ENCODE peak calls at places on chromosomes 6 and 20, in eight cellular contexts. X is heart left ventricle, W is NB4, G is psoas muscle, L is IMR-90, H is astrocyte of the spinal cord, U is fibroblast of pulmonary artery, D is mucosa of descending colon. O is an unnamed sample.

GRCh38 chr6:90105766-90106165 is 190.9 kb downstream of the BACH2 start:
- DNase-seq in H (no peak), L (no peak), G (no peak), D (no peak), X (no peak), U (peak), W (peak), O (no peak)

GRCh38 chr6:77178821-77179220 is 284.5 kb downstream of the HTR1B start:
- DNase-seq in G (no peak), H (peak), D (no peak), W (no peak), U (peak), X (no peak), L (peak), O (no peak)

GRCh38 chr6:110140650-110141049 is 38.8 kb downstream of the WASF1 start:
- DNase-seq in L (peak), W (no peak), G (no peak), U (peak), X (no peak), D (no peak), H (peak), O (no peak)

GRCh38 chr20:23116301-23117089 is 30.4 kb upstream of the CD93 start:
- DNase-seq in W (peak), U (peak), D (no peak), H (no peak), L (peak), G (no peak), X (no peak), O (no peak)

GRCh38 chr6:116553451-116553850 is at the start of gene CALHM4:
- DNase-seq in G (no peak), H (no peak), U (no peak), L (no peak), X (no peak), D (no peak), W (no peak), O (no peak)

GRCh38 chr6:163671791-163672190 is 257.3 kb downstream of the QKI start:
- DNase-seq in H (no peak), G (no peak), W (no peak), X (no peak), L (no peak), D (no peak), U (no peak), O (no peak)

GRCh38 chr6:106477158-106477557 is 116.6 kb downstream of the CRYBG1 start:
- DNase-seq in W (peak), D (no peak), L (no peak), U (no peak), G (no peak), H (no peak), X (no peak), O (no peak)

GRCh38 chr6:26478985-26479278 is 21.2 kb upstream of the BTN1A1 start:
- DNase-seq in W (no peak), H (no peak), L (no peak), U (no peak), X (no peak), G (no peak), D (no peak), O (no peak)

GRCh38 chr20:19911810-19912382 is 105.3 kb upstream of the NAA20 start:
- DNase-seq in D (no peak), L (no peak), U (no peak), X (no peak), W (no peak), G (no peak), H (no peak), O (no peak)

GRCh38 chr6:134363323-134364039 is 45.6 kb upstream of the SGK1 start:
- DNase-seq in X (no peak), D (no peak), H (peak), U (peak), L (peak), G (no peak), W (no peak), O (peak)

GRCh38 chr6:38039497-38039896 is 220.0 kb downstream of the ZFAND3 start:
- DNase-seq in W (no peak), U (no peak), X (no peak), D (no peak), H (no peak), G (no peak), L (peak), O (no peak)

GRCh38 chr6:444653-445275 is 53.2 kb downstream of the IRF4 start:
- DNase-seq in L (no peak), U (no peak), X (no peak), W (no peak), D (no peak), G (no peak), H (no peak), O (no peak)

GRCh38 chr6:89050155-89050554 is 30.4 kb upstream of the PNRC1 start:
- DNase-seq in W (no peak), G (peak), L (peak), D (no peak), U (peak), X (peak), H (no peak), O (no peak)

GRCh38 chr20:57708694-57709673 is 831 bp downstream of the PMEPA1 start:
- DNase-seq in D (peak), L (peak), H (no peak), W (no peak), G (peak), X (peak), U (peak), O (no peak)

GRCh38 chr20:658731-659291 is 5.8 kb upstream of the SRXN1 start:
- DNase-seq in G (no peak), U (no peak), W (no peak), X (no peak), L (no peak), H (no peak), D (no peak), O (no peak)

GRCh38 chr6:7730852-7731251 is 5.0 kb downstream of the BMP6 start:
- DNase-seq in D (no peak), W (no peak), G (no peak), H (peak), L (peak), X (no peak), U (peak), O (peak)

GRCh38 chr6:166494757-166495486 is 91.6 kb downstream of the RAMACL start:
- DNase-seq in W (no peak), U (no peak), H (no peak), L (no peak), D (no peak), X (no peak), G (no peak), O (no peak)

GRCh38 chr6:110328231-110328630 is 29.9 kb downstream of the METTL24 start:
- DNase-seq in H (peak), U (peak), L (peak), X (no peak), G (no peak), W (no peak), D (no peak), O (no peak)

GRCh38 chr20:2671977-2672376 is 8.0 kb upstream of the IDH3B start:
- DNase-seq in X (peak), H (no peak), L (no peak), U (no peak), G (no peak), W (peak), D (no peak), O (no peak)

GRCh38 chr6:39203398-39203797 is 25.9 kb downstream of the KCNK5 start:
- DNase-seq in W (no peak), H (no peak), L (no peak), G (no peak), D (no peak), X (no peak), U (no peak), O (no peak)

GRCh38 chr6:10419749-10420545 is 5.1 kb upstream of the TFAP2A start:
- DNase-seq in X (no peak), G (no peak), U (no peak), W (peak), H (no peak), L (no peak), D (no peak), O (no peak)

GRCh38 chr20:4592316-4593148 is 129.2 kb upstream of the PRND start:
- DNase-seq in U (peak), W (peak), X (peak), L (no peak), D (peak), H (peak), G (peak), O (no peak)

GRCh38 chr6:117548797-117549301 is 53.5 kb downstream of the GOPC start:
- DNase-seq in U (peak), X (no peak), H (peak), L (peak), D (no peak), W (no peak), G (no peak), O (peak)

GRCh38 chr6:136987526-136987925 is 57.2 kb downstream of the IL20RA start:
- DNase-seq in X (no peak), U (no peak), G (no peak), W (no peak), L (no peak), H (no peak), D (no peak), O (no peak)

GRCh38 chr20:61708891-61709290 is 356.8 kb downstream of the TAF4 start:
- DNase-seq in H (no peak), L (no peak), X (no peak), W (no peak), D (no peak), G (no peak), U (no peak), O (no peak)

GRCh38 chr6:47648031-47648430 is 50.3 kb upstream of the ADGRF4 start:
- DNase-seq in U (no peak), G (no peak), X (no peak), L (no peak), W (no peak), D (no peak), H (no peak), O (no peak)

GRCh38 chr6:144064831-144065668 is 30.3 kb downstream of the SF3B5 start:
- DNase-seq in D (peak), U (no peak), W (no peak), H (no peak), G (no peak), L (no peak), X (no peak), O (no peak)

GRCh38 chr6:24777227-24777626 is 2.5 kb downstream of the GMNN start:
- DNase-seq in H (no peak), D (no peak), U (no peak), L (no peak), G (no peak), X (no peak), W (no peak), O (no peak)
- H3K4me3 ChIP-seq in H (no peak), D (no peak), U (peak), L (no peak), G (no peak), X (no peak), W (peak), O (no peak)

GRCh38 chr20:12203399-12203798 is 285.7 kb downstream of the BTBD3 start:
- DNase-seq in W (no peak), X (no peak), H (no peak), L (no peak), G (no peak), D (no peak), U (no peak), O (no peak)

GRCh38 chr20:12210591-12210990 is 292.9 kb downstream of the BTBD3 start:
- DNase-seq in D (no peak), H (no peak), X (no peak), W (no peak), G (no peak), U (no peak), L (no peak), O (no peak)

GRCh38 chr20:12203981-12204380 is 286.3 kb downstream of the BTBD3 start:
- DNase-seq in L (no peak), U (no peak), H (no peak), D (no peak), W (no peak), X (no peak), G (no peak), O (no peak)

DNA sequence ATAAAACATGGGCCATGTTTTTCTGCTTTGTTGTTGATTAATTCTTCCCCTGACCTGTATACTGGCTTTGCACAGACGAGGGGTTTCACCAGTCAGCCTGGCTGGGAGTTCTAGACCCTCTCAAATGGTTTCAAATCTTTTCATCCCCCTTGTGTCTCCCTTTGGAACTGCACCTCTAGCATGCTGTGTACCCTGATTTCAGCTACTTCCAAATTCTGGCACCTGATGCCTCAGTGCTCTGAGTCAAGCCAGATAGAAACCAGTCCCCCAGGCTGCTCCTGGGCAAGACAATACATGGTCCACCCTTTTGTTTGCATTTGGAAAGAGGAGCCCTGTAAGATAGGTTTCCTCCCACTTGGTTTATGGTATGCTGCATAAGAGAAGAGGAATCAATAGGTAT is 290.2 kb downstream of the BTBD3 start:
- DNase-seq in U (peak), X (no peak), W (peak), L (peak), D (no peak), G (no peak), H (peak), O (peak)
- TF ChIP-seq CTCF in U (peak), X (peak), W (peak), L (peak), D (peak), G (peak), H (peak), O (peak)

GRCh38 chr6:95841560-95841959 is 174.2 kb upstream of the FUT9 start:
- DNase-seq in L (no peak), U (no peak), W (no peak), X (no peak), H (no peak), G (no peak), D (no peak), O (no peak)
- H3K4me3 ChIP-seq in L (no peak), U (no peak), W (no peak), X (no peak), H (no peak), G (no peak), D (no peak), O (no peak)

GRCh38 chr20:15708984-15709598 is 864.2 kb downstream of the KIF16B start:
- DNase-seq in D (peak), G (no peak), U (peak), X (peak), H (no peak), W (peak), L (no peak), O (no peak)
- TF ChIP-seq CTCF in D (no peak), G (peak), U (peak), X (peak), H (peak), W (peak), L (peak), O (peak)

DNA sequence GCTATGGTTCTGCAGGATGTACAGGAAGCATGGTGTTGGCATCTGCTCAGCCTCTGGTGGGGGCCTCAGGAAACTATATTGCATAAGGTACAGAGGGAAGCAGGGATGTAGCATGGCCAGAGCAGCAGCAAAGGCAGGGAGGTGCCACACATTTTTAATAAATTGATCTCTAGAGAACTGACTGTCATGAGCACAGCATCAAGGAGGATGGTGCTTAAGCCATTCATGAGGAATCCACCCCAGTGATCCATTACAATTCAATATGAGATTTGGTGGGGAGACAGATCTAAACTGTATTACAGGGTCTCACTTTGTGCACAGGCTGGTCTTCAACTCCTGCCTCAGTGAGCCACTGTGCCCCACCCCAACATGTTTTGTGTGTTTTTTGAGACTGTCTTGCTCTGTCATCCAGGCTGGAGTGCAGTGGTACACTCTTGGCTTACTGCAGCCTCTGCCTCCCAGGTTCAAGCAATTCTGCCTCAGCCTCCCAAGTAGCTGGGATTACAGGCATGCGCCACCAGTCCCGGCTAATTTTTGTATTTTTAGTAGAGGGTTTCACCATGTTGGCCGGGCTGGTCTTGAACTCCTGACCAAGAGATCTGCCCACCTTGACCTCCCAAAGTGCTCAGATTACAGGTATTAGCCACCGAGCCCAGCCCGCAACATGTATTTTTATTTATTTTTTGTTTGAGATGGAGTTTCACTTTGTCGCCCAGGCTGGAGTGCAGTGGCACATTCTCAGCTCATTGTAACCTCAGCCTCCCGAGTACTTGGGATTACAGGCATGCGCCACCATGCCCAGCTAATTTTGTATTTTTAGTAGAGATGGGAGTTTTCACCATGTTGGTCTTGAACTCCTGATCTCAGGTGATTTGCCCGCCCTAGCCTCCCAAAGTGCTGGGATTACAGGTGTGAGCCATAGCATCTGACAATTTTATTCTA is 10.3 kb downstream of the HSPA1B start:
- DNase-seq in L (no peak), H (no peak), U (peak), W (peak), G (no peak), X (no peak), D (no peak), O (no peak)
- H3K4me3 ChIP-seq in L (peak), H (peak), U (peak), W (peak), G (peak), X (no peak), D (no peak), O (peak)

O was measured in astrocyte of the cerebellum.